ENCODE peak calls at places on chromosomes 11 and 22, in seven cellular contexts. One of them, this sample, is unnamed. For H3K4me1, the result is how much of the 10 kb centered on the place peaks cover.

GRCh38 chr11:127223026-127223425 is 222.5 kb upstream of the KIRREL3 start:
- DNase-seq in pancreas: no peak
- DNase-seq in A549: no peak
- DNase-seq in cardiac muscle cell: peak
- DNase-seq in BE2C: no peak
- DNase-seq in IMR-90: no peak
- DNase-seq in upper lobe of left lung: no peak
- DNase-seq in this sample: no peak

GRCh38 chr22:41659941-41660340 is 28.7 kb downstream of the SNU13 start:
- DNase-seq in pancreas: no peak
- DNase-seq in A549: no peak
- DNase-seq in cardiac muscle cell: no peak
- DNase-seq in BE2C: no peak
- DNase-seq in IMR-90: no peak
- DNase-seq in upper lobe of left lung: no peak
- DNase-seq in this sample: no peak

GRCh38 chr22:26885441-26886261 is 228.3 kb downstream of the MIAT start:
- DNase-seq in pancreas: no peak
- DNase-seq in A549: no peak
- DNase-seq in cardiac muscle cell: no peak
- DNase-seq in BE2C: no peak
- DNase-seq in IMR-90: no peak
- DNase-seq in upper lobe of left lung: no peak
- DNase-seq in this sample: no peak

GRCh38 chr11:11349870-11350325 is 3.2 kb downstream of the CSNK2A3 start:
- DNase-seq in pancreas: no peak
- DNase-seq in A549: no peak
- DNase-seq in cardiac muscle cell: no peak
- DNase-seq in BE2C: no peak
- DNase-seq in IMR-90: peak
- DNase-seq in upper lobe of left lung: no peak
- DNase-seq in this sample: no peak

GRCh38 chr11:93099811-93100210 is 98.0 kb downstream of the SLC36A4 start:
- DNase-seq in pancreas: no peak
- DNase-seq in A549: peak
- DNase-seq in cardiac muscle cell: no peak
- DNase-seq in BE2C: no peak
- DNase-seq in IMR-90: peak
- DNase-seq in upper lobe of left lung: no peak
- DNase-seq in this sample: no peak

GRCh38 chr11:133843454-133843987 is 1.8 kb downstream of the SPATA19 start:
- DNase-seq in pancreas: no peak
- DNase-seq in A549: no peak
- DNase-seq in cardiac muscle cell: no peak
- DNase-seq in BE2C: no peak
- DNase-seq in IMR-90: no peak
- DNase-seq in upper lobe of left lung: no peak
- DNase-seq in this sample: no peak

GRCh38 chr11:35166369-35167360 is 27.7 kb downstream of the CD44 start:
- DNase-seq in pancreas: no peak
- DNase-seq in A549: peak
- DNase-seq in cardiac muscle cell: no peak
- DNase-seq in BE2C: no peak
- DNase-seq in IMR-90: peak
- DNase-seq in upper lobe of left lung: no peak
- DNase-seq in this sample: no peak

GRCh38 chr22:33832558-33833151 is 87.6 kb downstream of the LARGE1 start:
- DNase-seq in pancreas: no peak
- DNase-seq in A549: no peak
- DNase-seq in cardiac muscle cell: no peak
- DNase-seq in BE2C: no peak
- DNase-seq in IMR-90: no peak
- DNase-seq in upper lobe of left lung: no peak
- DNase-seq in this sample: no peak

GRCh38 chr11:9759519-9760179 is 95.8 kb downstream of the SWAP70 start:
- DNase-seq in pancreas: peak
- DNase-seq in A549: peak
- DNase-seq in cardiac muscle cell: no peak
- DNase-seq in BE2C: peak
- DNase-seq in IMR-90: peak
- DNase-seq in upper lobe of left lung: no peak
- DNase-seq in this sample: peak

GRCh38 chr11:94473177-94473799 is 20.4 kb downstream of the MRE11 start:
- DNase-seq in pancreas: no peak
- DNase-seq in A549: no peak
- DNase-seq in cardiac muscle cell: no peak
- DNase-seq in BE2C: no peak
- DNase-seq in IMR-90: peak
- DNase-seq in upper lobe of left lung: no peak
- DNase-seq in this sample: no peak

GRCh38 chr11:119363874-119364590 is 17.5 kb downstream of the USP2 start:
- DNase-seq in pancreas: peak
- DNase-seq in A549: no peak
- DNase-seq in cardiac muscle cell: peak
- DNase-seq in BE2C: peak
- DNase-seq in IMR-90: no peak
- DNase-seq in upper lobe of left lung: peak
- DNase-seq in this sample: peak
- H3K4me1 ChIP-seq in pancreas: under half
- H3K4me1 ChIP-seq in A549: half or more
- H3K4me1 ChIP-seq in cardiac muscle cell: half or more
- H3K4me1 ChIP-seq in BE2C: under half
- H3K4me1 ChIP-seq in IMR-90: under half
- H3K4me1 ChIP-seq in upper lobe of left lung: under half
- H3K4me1 ChIP-seq in this sample: under half

DNA sequence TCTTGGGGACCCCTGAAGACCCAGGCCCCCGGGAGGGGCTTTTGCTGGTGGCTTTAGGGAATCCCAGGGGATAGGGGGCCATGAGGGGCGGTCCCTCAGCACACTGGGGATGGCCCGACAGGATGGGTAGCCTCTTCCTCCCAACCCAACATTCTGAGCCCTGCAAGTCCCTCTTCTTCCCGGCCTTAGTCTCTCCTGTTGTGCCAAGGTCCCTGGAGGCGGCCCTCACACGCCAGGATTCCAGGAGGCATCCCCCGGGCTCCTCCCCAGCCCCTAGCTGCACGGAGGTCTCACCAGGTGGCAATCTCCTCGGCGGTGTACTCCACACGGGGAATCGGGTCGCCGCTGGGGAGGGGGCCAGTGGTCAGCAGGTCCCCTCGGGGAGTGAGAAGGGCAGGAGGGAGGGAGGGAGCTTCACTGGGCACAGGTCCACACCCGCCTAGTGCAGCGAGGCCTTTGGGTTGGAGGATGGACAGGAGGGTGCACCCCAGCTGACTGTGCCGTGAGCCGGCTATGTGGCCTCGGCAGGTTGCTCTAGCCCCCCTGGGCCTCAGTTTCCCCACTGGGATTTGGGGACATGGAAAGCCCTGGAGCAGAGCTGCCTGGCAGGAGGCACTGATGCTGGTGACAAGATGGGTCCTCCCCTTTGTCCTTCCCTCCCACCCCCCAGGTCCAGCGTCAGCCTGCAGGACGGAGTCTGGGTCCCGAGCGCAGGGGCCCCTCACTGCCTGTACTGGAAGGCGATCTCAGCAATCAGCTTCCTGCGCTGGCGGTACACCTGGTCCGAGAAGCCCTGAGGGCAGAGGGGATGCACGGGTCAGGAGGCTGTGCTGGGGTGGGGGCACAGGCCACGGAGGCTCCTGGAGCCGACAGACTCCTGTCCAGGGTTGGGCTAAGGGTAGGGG is 4.2 kb downstream of the TH start:
- DNase-seq in pancreas: no peak
- DNase-seq in A549: no peak
- DNase-seq in cardiac muscle cell: no peak
- DNase-seq in BE2C: no peak
- DNase-seq in IMR-90: no peak
- DNase-seq in upper lobe of left lung: peak
- DNase-seq in this sample: no peak
- H3K4me3 ChIP-seq in pancreas: no peak
- H3K4me3 ChIP-seq in A549: no peak
- H3K4me3 ChIP-seq in cardiac muscle cell: no peak
- H3K4me3 ChIP-seq in BE2C: no peak
- H3K4me3 ChIP-seq in IMR-90: no peak
- H3K4me3 ChIP-seq in upper lobe of left lung: no peak
- H3K4me3 ChIP-seq in this sample: no peak

GRCh38 chr22:48900327-48900597 is 927.4 kb downstream of the BRD1 start:
- DNase-seq in pancreas: no peak
- DNase-seq in A549: no peak
- DNase-seq in cardiac muscle cell: no peak
- DNase-seq in BE2C: no peak
- DNase-seq in IMR-90: no peak
- DNase-seq in upper lobe of left lung: no peak
- DNase-seq in this sample: no peak

GRCh38 chr22:48899523-48900326 is 927.9 kb downstream of the BRD1 start:
- DNase-seq in pancreas: no peak
- DNase-seq in A549: no peak
- DNase-seq in cardiac muscle cell: no peak
- DNase-seq in BE2C: no peak
- DNase-seq in IMR-90: no peak
- DNase-seq in upper lobe of left lung: no peak
- DNase-seq in this sample: no peak

GRCh38 chr22:48902001-48902869 is 925.4 kb downstream of the BRD1 start:
- DNase-seq in pancreas: no peak
- DNase-seq in A549: no peak
- DNase-seq in cardiac muscle cell: no peak
- DNase-seq in BE2C: no peak
- DNase-seq in IMR-90: no peak
- DNase-seq in upper lobe of left lung: peak
- DNase-seq in this sample: no peak

GRCh38 chr22:48901324-48901723 is 926.3 kb downstream of the BRD1 start:
- DNase-seq in pancreas: no peak
- DNase-seq in A549: no peak
- DNase-seq in cardiac muscle cell: no peak
- DNase-seq in BE2C: no peak
- DNase-seq in IMR-90: no peak
- DNase-seq in upper lobe of left lung: no peak
- DNase-seq in this sample: no peak

DNA sequence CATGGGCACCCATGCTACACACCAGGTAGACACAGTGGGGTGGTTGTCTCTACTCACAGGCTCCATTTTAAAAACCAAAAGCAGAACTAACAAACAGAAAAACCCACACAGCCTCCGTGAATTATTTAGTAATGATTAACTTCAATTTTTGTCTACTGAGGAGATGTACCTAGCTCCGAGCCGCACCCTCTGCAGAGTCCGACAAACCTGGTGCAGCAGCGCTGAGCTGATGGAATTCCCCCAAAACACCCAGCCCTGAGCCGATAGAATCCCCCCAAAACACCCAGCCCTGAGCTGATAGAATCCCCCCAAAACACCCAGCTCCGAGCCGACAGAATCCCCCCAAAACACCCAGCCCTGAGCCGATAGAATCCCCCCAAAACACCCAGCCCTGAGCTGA is 927.0 kb downstream of the BRD1 start:
- DNase-seq in pancreas: no peak
- DNase-seq in A549: no peak
- DNase-seq in cardiac muscle cell: no peak
- DNase-seq in BE2C: no peak
- DNase-seq in IMR-90: no peak
- DNase-seq in upper lobe of left lung: no peak
- DNase-seq in this sample: no peak
- TF ChIP-seq CTCF in pancreas: no peak
- TF ChIP-seq CTCF in A549: no peak
- TF ChIP-seq CTCF in cardiac muscle cell: no peak
- TF ChIP-seq CTCF in BE2C: no peak
- TF ChIP-seq CTCF in IMR-90: no peak
- TF ChIP-seq CTCF in upper lobe of left lung: no peak
- TF ChIP-seq CTCF in this sample: no peak

GRCh38 chr11:67408437-67409200 is 4.7 kb downstream of the TBC1D10C start:
- DNase-seq in pancreas: no peak
- DNase-seq in A549: no peak
- DNase-seq in cardiac muscle cell: no peak
- DNase-seq in BE2C: no peak
- DNase-seq in IMR-90: no peak
- DNase-seq in upper lobe of left lung: peak
- DNase-seq in this sample: peak

GRCh38 chr11:67409261-67409666 is 5.4 kb downstream of the TBC1D10C start:
- DNase-seq in pancreas: no peak
- DNase-seq in A549: no peak
- DNase-seq in cardiac muscle cell: no peak
- DNase-seq in BE2C: no peak
- DNase-seq in IMR-90: no peak
- DNase-seq in upper lobe of left lung: peak
- DNase-seq in this sample: peak

GRCh38 chr11:67406420-67406968 is 2.6 kb downstream of the TBC1D10C start:
- DNase-seq in pancreas: no peak
- DNase-seq in A549: no peak
- DNase-seq in cardiac muscle cell: no peak
- DNase-seq in BE2C: no peak
- DNase-seq in IMR-90: no peak
- DNase-seq in upper lobe of left lung: peak
- DNase-seq in this sample: no peak

GRCh38 chr11:67406969-67407699 is 3.3 kb downstream of the TBC1D10C start:
- DNase-seq in pancreas: no peak
- DNase-seq in A549: no peak
- DNase-seq in cardiac muscle cell: no peak
- DNase-seq in BE2C: no peak
- DNase-seq in IMR-90: no peak
- DNase-seq in upper lobe of left lung: peak
- DNase-seq in this sample: peak

DNA sequence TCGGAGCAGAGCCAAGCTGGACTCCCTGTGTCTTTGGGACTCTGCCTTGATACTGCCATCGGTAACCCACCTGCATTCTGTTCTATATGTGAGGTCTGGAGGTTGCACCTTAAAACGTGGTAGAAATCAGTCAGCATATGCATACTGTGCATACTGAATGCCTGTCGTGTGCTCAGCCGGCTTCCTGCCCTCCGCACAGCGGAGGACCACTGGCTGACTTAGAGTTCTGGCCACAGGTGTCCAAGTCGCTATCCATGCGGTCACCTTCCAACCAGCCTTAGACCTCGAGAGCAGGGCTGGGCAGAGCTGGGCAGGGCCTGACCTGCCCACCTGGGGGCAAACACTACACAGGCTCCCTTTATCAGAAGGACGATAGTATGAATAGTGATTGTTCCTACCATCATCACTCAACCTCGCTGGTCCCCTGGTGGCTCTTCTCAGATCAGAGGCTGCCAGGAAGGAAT is 3.8 kb downstream of the TBC1D10C start:
- DNase-seq in pancreas: no peak
- DNase-seq in A549: no peak
- DNase-seq in cardiac muscle cell: no peak
- DNase-seq in BE2C: no peak
- DNase-seq in IMR-90: no peak
- DNase-seq in upper lobe of left lung: peak
- DNase-seq in this sample: no peak
- H3K4me1 ChIP-seq in pancreas: under half
- H3K4me1 ChIP-seq in A549: under half
- H3K4me1 ChIP-seq in cardiac muscle cell: under half
- H3K4me1 ChIP-seq in BE2C: under half
- H3K4me1 ChIP-seq in IMR-90: under half
- H3K4me1 ChIP-seq in upper lobe of left lung: under half
- H3K4me1 ChIP-seq in this sample: under half